ENCODE peak calls at places on chromosomes 2 and 18, in seven cellular contexts. One of them, this sample, is unnamed. For H3K9me2, the result is how much of the 10 kb centered on the place peaks cover.

GRCh38 chr18:46034230-46034629 is 37.8 kb downstream of the PSTPIP2 start:
- DNase-seq in PC-9: no peak
- DNase-seq in MM.1S: no peak
- DNase-seq in GM23338: no peak
- DNase-seq in hepatocyte: no peak
- DNase-seq in HCT116: no peak
- DNase-seq in GM23248: peak
- DNase-seq in this sample: no peak

GRCh38 chr2:238173692-238174091 is 14.9 kb downstream of the ERFE start:
- DNase-seq in MM.1S: no peak
- DNase-seq in GM23248: no peak
- DNase-seq in HCT116: no peak
- DNase-seq in GM23338: peak
- DNase-seq in PC-9: no peak
- DNase-seq in hepatocyte: no peak
- DNase-seq in this sample: no peak

GRCh38 chr18:62224229-62224628 is 37.2 kb downstream of the RELCH start:
- DNase-seq in PC-9: no peak
- DNase-seq in GM23338: no peak
- DNase-seq in HCT116: no peak
- DNase-seq in hepatocyte: no peak
- DNase-seq in MM.1S: no peak
- DNase-seq in GM23248: no peak
- DNase-seq in this sample: no peak

GRCh38 chr18:44733069-44733753 is 52.5 kb downstream of the SETBP1 start:
- DNase-seq in HCT116: no peak
- DNase-seq in MM.1S: no peak
- DNase-seq in GM23248: peak
- DNase-seq in PC-9: no peak
- DNase-seq in hepatocyte: no peak
- DNase-seq in GM23338: no peak
- DNase-seq in this sample: no peak

GRCh38 chr2:72973566-72974435 is 56.5 kb downstream of the EMX1 start:
- DNase-seq in GM23248: peak
- DNase-seq in GM23338: peak
- DNase-seq in MM.1S: peak
- DNase-seq in PC-9: peak
- DNase-seq in hepatocyte: peak
- DNase-seq in HCT116: peak
- DNase-seq in this sample: peak

GRCh38 chr2:241904011-241904718 is 34.6 kb downstream of the RTP5 start:
- DNase-seq in hepatocyte: no peak
- DNase-seq in GM23338: no peak
- DNase-seq in HCT116: no peak
- DNase-seq in GM23248: no peak
- DNase-seq in MM.1S: no peak
- DNase-seq in PC-9: no peak
- DNase-seq in this sample: no peak

GRCh38 chr2:135225781-135226180 is 173.7 kb downstream of the RAB3GAP1 start:
- DNase-seq in HCT116: no peak
- DNase-seq in hepatocyte: no peak
- DNase-seq in GM23338: no peak
- DNase-seq in PC-9: no peak
- DNase-seq in MM.1S: no peak
- DNase-seq in GM23248: peak
- DNase-seq in this sample: no peak

GRCh38 chr2:216549926-216550690 is 51.5 kb downstream of the RPL37A start:
- DNase-seq in hepatocyte: no peak
- DNase-seq in HCT116: no peak
- DNase-seq in GM23248: no peak
- DNase-seq in MM.1S: no peak
- DNase-seq in PC-9: no peak
- DNase-seq in GM23338: peak
- DNase-seq in this sample: no peak

GRCh38 chr2:105397959-105398521 is 811 bp downstream of the FHL2 start:
- DNase-seq in GM23338: no peak
- DNase-seq in HCT116: no peak
- DNase-seq in GM23248: peak
- DNase-seq in MM.1S: no peak
- DNase-seq in hepatocyte: no peak
- DNase-seq in PC-9: no peak
- DNase-seq in this sample: no peak

GRCh38 chr18:13513015-13513414 is 213.3 kb downstream of the FAM210A start:
- DNase-seq in HCT116: no peak
- DNase-seq in MM.1S: no peak
- DNase-seq in PC-9: no peak
- DNase-seq in GM23248: no peak
- DNase-seq in hepatocyte: no peak
- DNase-seq in GM23338: no peak
- DNase-seq in this sample: no peak

GRCh38 chr2:221075203-221075602 is 496.9 kb downstream of the EPHA4 start:
- DNase-seq in hepatocyte: no peak
- DNase-seq in GM23248: peak
- DNase-seq in MM.1S: no peak
- DNase-seq in PC-9: no peak
- DNase-seq in HCT116: no peak
- DNase-seq in GM23338: no peak
- DNase-seq in this sample: no peak

GRCh38 chr18:37540424-37541121 is 25.0 kb downstream of the CELF4 start:
- DNase-seq in GM23338: no peak
- DNase-seq in HCT116: no peak
- DNase-seq in PC-9: no peak
- DNase-seq in hepatocyte: no peak
- DNase-seq in GM23248: no peak
- DNase-seq in MM.1S: no peak
- DNase-seq in this sample: no peak

GRCh38 chr2:145060876-145061275 is 541.0 kb upstream of the ZEB2 start:
- DNase-seq in hepatocyte: no peak
- DNase-seq in GM23338: no peak
- DNase-seq in HCT116: no peak
- DNase-seq in GM23248: peak
- DNase-seq in MM.1S: no peak
- DNase-seq in PC-9: no peak
- DNase-seq in this sample: no peak

GRCh38 chr2:42147641-42148274 is 21.4 kb upstream of the EML4 start:
- DNase-seq in PC-9: no peak
- DNase-seq in hepatocyte: peak
- DNase-seq in HCT116: no peak
- DNase-seq in GM23338: no peak
- DNase-seq in MM.1S: no peak
- DNase-seq in GM23248: peak
- DNase-seq in this sample: no peak

GRCh38 chr2:20016346-20016745 is 3.9 kb upstream of the MATN3 start:
- DNase-seq in HCT116: no peak
- DNase-seq in GM23338: peak
- DNase-seq in hepatocyte: no peak
- DNase-seq in PC-9: no peak
- DNase-seq in GM23248: no peak
- DNase-seq in MM.1S: no peak
- DNase-seq in this sample: no peak

GRCh38 chr2:202060218-202060617 is 12.8 kb upstream of the KIAA2012 start:
- DNase-seq in HCT116: no peak
- DNase-seq in GM23338: peak
- DNase-seq in MM.1S: no peak
- DNase-seq in GM23248: no peak
- DNase-seq in hepatocyte: no peak
- DNase-seq in PC-9: no peak
- DNase-seq in this sample: peak

GRCh38 chr2:171294608-171295007 is 133.9 kb upstream of the TLK1 start:
- DNase-seq in hepatocyte: no peak
- DNase-seq in PC-9: no peak
- DNase-seq in GM23338: no peak
- DNase-seq in GM23248: no peak
- DNase-seq in HCT116: no peak
- DNase-seq in MM.1S: no peak
- DNase-seq in this sample: no peak

GRCh38 chr2:171289938-171290480 is 129.3 kb upstream of the TLK1 start:
- DNase-seq in hepatocyte: no peak
- DNase-seq in MM.1S: no peak
- DNase-seq in PC-9: no peak
- DNase-seq in GM23338: no peak
- DNase-seq in HCT116: no peak
- DNase-seq in GM23248: no peak
- DNase-seq in this sample: no peak

GRCh38 chr2:171289336-171289735 is 128.6 kb upstream of the TLK1 start:
- DNase-seq in hepatocyte: no peak
- DNase-seq in GM23338: no peak
- DNase-seq in PC-9: no peak
- DNase-seq in HCT116: no peak
- DNase-seq in GM23248: no peak
- DNase-seq in MM.1S: no peak
- DNase-seq in this sample: no peak

GRCh38 chr2:171297951-171298350 is 135.8 kb downstream of the METTL8 start:
- DNase-seq in MM.1S: no peak
- DNase-seq in GM23248: peak
- DNase-seq in PC-9: no peak
- DNase-seq in HCT116: no peak
- DNase-seq in GM23338: no peak
- DNase-seq in hepatocyte: no peak
- DNase-seq in this sample: no peak

DNA sequence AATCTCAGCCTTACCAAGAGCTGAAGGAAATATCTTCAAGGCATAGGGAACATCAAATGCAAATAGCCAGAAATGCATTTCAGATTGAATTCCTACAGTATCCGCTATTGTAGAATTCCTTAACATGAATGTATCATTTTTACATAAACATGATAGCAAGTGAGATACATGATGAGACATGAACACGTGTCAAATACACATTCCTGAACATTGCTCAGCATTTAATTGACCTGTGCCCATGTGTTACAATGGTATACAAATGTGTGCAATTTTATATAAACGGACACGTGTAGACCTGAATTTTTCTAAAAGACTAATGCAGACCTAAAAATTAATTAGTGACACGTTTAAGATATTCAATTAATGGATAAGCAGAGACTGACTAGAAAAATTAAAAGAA is 133.0 kb upstream of the TLK1 start:
- DNase-seq in PC-9: no peak
- DNase-seq in GM23338: no peak
- DNase-seq in HCT116: no peak
- DNase-seq in GM23248: no peak
- DNase-seq in hepatocyte: no peak
- DNase-seq in MM.1S: no peak
- DNase-seq in this sample: no peak
- H3K9me2 ChIP-seq in PC-9: under half
- H3K9me2 ChIP-seq in GM23338: under half
- H3K9me2 ChIP-seq in HCT116: under half
- H3K9me2 ChIP-seq in GM23248: under half
- H3K9me2 ChIP-seq in hepatocyte: under half
- H3K9me2 ChIP-seq in MM.1S: under half
- H3K9me2 ChIP-seq in this sample: under half

GRCh38 chr2:113203217-113203530 is 29.4 kb downstream of the PSD4 start:
- DNase-seq in PC-9: no peak
- DNase-seq in HCT116: no peak
- DNase-seq in hepatocyte: no peak
- DNase-seq in GM23248: peak
- DNase-seq in GM23338: no peak
- DNase-seq in MM.1S: no peak
- DNase-seq in this sample: no peak

GRCh38 chr2:113202305-113203216 is 28.8 kb downstream of the PSD4 start:
- DNase-seq in GM23338: peak
- DNase-seq in PC-9: no peak
- DNase-seq in MM.1S: no peak
- DNase-seq in HCT116: no peak
- DNase-seq in hepatocyte: no peak
- DNase-seq in GM23248: no peak
- DNase-seq in this sample: no peak

GRCh38 chr2:113206251-113206650 is 32.5 kb downstream of the PSD4 start:
- DNase-seq in PC-9: no peak
- DNase-seq in MM.1S: no peak
- DNase-seq in GM23338: no peak
- DNase-seq in GM23248: no peak
- DNase-seq in hepatocyte: no peak
- DNase-seq in HCT116: no peak
- DNase-seq in this sample: no peak

GRCh38 chr2:113201496-113202304 is 27.9 kb downstream of the PSD4 start:
- DNase-seq in PC-9: no peak
- DNase-seq in HCT116: no peak
- DNase-seq in hepatocyte: no peak
- DNase-seq in GM23248: no peak
- DNase-seq in MM.1S: no peak
- DNase-seq in GM23338: no peak
- DNase-seq in this sample: no peak

GRCh38 chr2:113203901-113204519 is 30.2 kb downstream of the PSD4 start:
- DNase-seq in PC-9: peak
- DNase-seq in HCT116: peak
- DNase-seq in GM23248: peak
- DNase-seq in GM23338: peak
- DNase-seq in MM.1S: peak
- DNase-seq in hepatocyte: peak
- DNase-seq in this sample: peak
- H3K9me2 ChIP-seq in PC-9: under half
- H3K9me2 ChIP-seq in HCT116: under half
- H3K9me2 ChIP-seq in GM23248: under half
- H3K9me2 ChIP-seq in GM23338: under half
- H3K9me2 ChIP-seq in MM.1S: under half
- H3K9me2 ChIP-seq in hepatocyte: under half
- H3K9me2 ChIP-seq in this sample: under half

GRCh38 chr18:71036783-71037182 is 747.9 kb downstream of the SOCS6 start:
- DNase-seq in PC-9: peak
- DNase-seq in hepatocyte: no peak
- DNase-seq in MM.1S: no peak
- DNase-seq in GM23248: peak
- DNase-seq in HCT116: no peak
- DNase-seq in GM23338: no peak
- DNase-seq in this sample: no peak

GRCh38 chr18:71045331-71046065 is 756.7 kb downstream of the SOCS6 start:
- DNase-seq in GM23338: no peak
- DNase-seq in PC-9: no peak
- DNase-seq in MM.1S: no peak
- DNase-seq in hepatocyte: no peak
- DNase-seq in HCT116: no peak
- DNase-seq in GM23248: no peak
- DNase-seq in this sample: no peak

GRCh38 chr18:71038196-71038595 is 749.4 kb downstream of the SOCS6 start:
- DNase-seq in GM23338: no peak
- DNase-seq in HCT116: no peak
- DNase-seq in hepatocyte: no peak
- DNase-seq in GM23248: no peak
- DNase-seq in MM.1S: no peak
- DNase-seq in PC-9: no peak
- DNase-seq in this sample: no peak

GRCh38 chr18:71040161-71040560 is 751.3 kb downstream of the SOCS6 start:
- DNase-seq in MM.1S: no peak
- DNase-seq in GM23248: peak
- DNase-seq in hepatocyte: no peak
- DNase-seq in HCT116: no peak
- DNase-seq in GM23338: no peak
- DNase-seq in PC-9: no peak
- DNase-seq in this sample: no peak
- H3K9me2 ChIP-seq in MM.1S: under half
- H3K9me2 ChIP-seq in GM23248: under half
- H3K9me2 ChIP-seq in hepatocyte: under half
- H3K9me2 ChIP-seq in HCT116: under half
- H3K9me2 ChIP-seq in GM23338: under half
- H3K9me2 ChIP-seq in PC-9: under half
- H3K9me2 ChIP-seq in this sample: under half

DNA sequence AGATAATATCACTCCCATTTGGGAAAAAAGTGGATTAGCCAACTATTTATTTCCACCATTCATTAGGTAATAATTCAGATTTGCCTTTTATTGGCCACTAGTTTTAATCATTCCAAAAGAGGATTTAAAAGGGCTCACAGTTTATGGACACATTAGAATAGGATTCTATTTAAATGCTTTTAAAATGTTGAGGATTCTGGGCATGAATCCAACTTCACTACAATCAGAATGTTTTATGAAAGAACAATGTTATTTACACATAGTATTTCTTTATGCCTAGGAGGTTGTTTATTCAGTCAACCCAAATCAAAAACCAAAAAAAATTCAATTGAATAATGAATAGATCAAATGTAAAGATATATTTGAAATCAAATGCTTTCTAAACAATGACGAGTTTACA is 232.2 kb downstream of the GULP1 start:
- DNase-seq in MM.1S: no peak
- DNase-seq in hepatocyte: no peak
- DNase-seq in HCT116: no peak
- DNase-seq in GM23338: no peak
- DNase-seq in PC-9: no peak
- DNase-seq in GM23248: no peak
- DNase-seq in this sample: no peak
- H3K9me2 ChIP-seq in MM.1S: under half
- H3K9me2 ChIP-seq in hepatocyte: under half
- H3K9me2 ChIP-seq in HCT116: under half
- H3K9me2 ChIP-seq in GM23338: under half
- H3K9me2 ChIP-seq in PC-9: under half
- H3K9me2 ChIP-seq in GM23248: under half
- H3K9me2 ChIP-seq in this sample: under half